ENCODE peak calls at places on chromosome 1, in eight cellular contexts. N is stromal cell of bone marrow; J is Panc1; I is LHCN-M2; T is A549; B is cardiac muscle cell; Q is activated naive CD8-positive, alpha-beta T cell treated with anti-CD3 and anti-CD28 coated beads, Interleukin-2, amount 50 U/mL, for 24 hours; K is cerebellum. Y is an unnamed sample.

GRCh38 chr1:204410764-204411450 is 710 bp downstream of the PPP1R15B start:
- DNase-seq in N (no peak), J (no peak), I (peak), T (no peak), B (peak), Q (no peak), K (peak), Y (peak)

GRCh38 chr1:159211331-159212136 is 6.9 kb downstream of the ACKR1 start:
- DNase-seq in N (no peak), J (peak), I (no peak), T (peak), B (peak), Q (peak), K (peak), Y (peak)

GRCh38 chr1:86832409-86832808 is 81.5 kb downstream of the SELENOF start:
- DNase-seq in N (no peak), J (no peak), I (no peak), T (no peak), B (no peak), Q (no peak), K (no peak), Y (no peak)

GRCh38 chr1:248406721-248407692 is 4.2 kb downstream of the OR2T1 start:
- DNase-seq in N (no peak), J (no peak), I (no peak), T (no peak), B (no peak), Q (no peak), K (no peak), Y (no peak)

GRCh38 chr1:115219937-115220336 is 118.1 kb downstream of the NGF start:
- DNase-seq in N (no peak), J (no peak), I (no peak), T (no peak), B (no peak), Q (no peak), K (no peak), Y (peak)

GRCh38 chr1:25037174-25038074 is 107.3 kb upstream of the RUNX3 start:
- DNase-seq in N (no peak), J (peak), I (peak), T (peak), B (peak), Q (peak), K (no peak), Y (peak)

GRCh38 chr1:63671514-63671913 is 78.3 kb downstream of the PGM1 start:
- DNase-seq in N (no peak), J (no peak), I (no peak), T (no peak), B (no peak), Q (no peak), K (no peak), Y (no peak)

GRCh38 chr1:2528016-2528415 is 1.6 kb upstream of the PANK4 start:
- DNase-seq in N (no peak), J (no peak), I (no peak), T (no peak), B (no peak), Q (no peak), K (peak), Y (peak)

GRCh38 chr1:48469616-48470500 is 2.1 kb downstream of the SPATA6 start:
- DNase-seq in N (peak), J (peak), I (peak), T (no peak), B (peak), Q (no peak), K (no peak), Y (peak)

GRCh38 chr1:30381671-30382365 is 341.6 kb downstream of the MATN1 start:
- DNase-seq in N (no peak), J (no peak), I (no peak), T (no peak), B (no peak), Q (no peak), K (no peak), Y (no peak)

Y was measured in heart right ventricle.